ENCODE peak calls at places on chromosomes 12 and 14, in five cellular contexts. I, L, M, A and C are unnamed samples.

GRCh38 chr12:78878447-78878846 is 13.9 kb downstream of the SYT1 start:
- DNase-seq in I (no peak), L (no peak), M (no peak), A (no peak), C (no peak)

GRCh38 chr12:121441555-121441954 is 41.6 kb downstream of the RNF34 start:
- DNase-seq in I (no peak), L (no peak), M (no peak), A (no peak), C (no peak)

GRCh38 chr12:131845121-131845520 is 16.9 kb downstream of the MMP17 start:
- DNase-seq in I (no peak), L (no peak), M (no peak), A (no peak), C (no peak)

GRCh38 chr14:89388853-89389252 is 28.2 kb downstream of the FOXN3 start:
- DNase-seq in I (no peak), L (no peak), M (no peak), A (no peak), C (no peak)

GRCh38 chr14:64971890-64972785 is at the start of gene RAB15:
- DNase-seq in I (peak), L (peak), M (no peak), A (peak), C (peak)

GRCh38 chr14:51844482-51844881 is 15.9 kb upstream of the GNG2 start:
- DNase-seq in I (no peak), L (no peak), M (no peak), A (no peak), C (no peak)

GRCh38 chr14:68346540-68347232 is 446.2 kb downstream of the ZFP36L1 start:
- DNase-seq in I (no peak), L (no peak), M (no peak), A (no peak), C (no peak)

GRCh38 chr14:71245659-71246361 is 338.6 kb downstream of the PCNX1 start:
- DNase-seq in I (no peak), L (no peak), M (no peak), A (no peak), C (no peak)

GRCh38 chr12:95701722-95702418 is 88.7 kb downstream of the NTN4 start:
- DNase-seq in I (no peak), L (no peak), M (no peak), A (no peak), C (no peak)

GRCh38 chr12:15404485-15404884 is 82.2 kb downstream of the PTPRO start:
- DNase-seq in I (no peak), L (no peak), M (no peak), A (no peak), C (no peak)

GRCh38 chr12:92110083-92110640 is 35.5 kb downstream of the BTG1 start:
- DNase-seq in I (no peak), L (no peak), M (no peak), A (no peak), C (no peak)

GRCh38 chr14:22718091-22718490 is 48.4 kb upstream of the OXA1L start:
- DNase-seq in I (no peak), L (no peak), M (no peak), A (no peak), C (no peak)

GRCh38 chr12:117408161-117408791 is 46.9 kb upstream of the NOS1 start:
- DNase-seq in I (no peak), L (no peak), M (no peak), A (peak), C (no peak)

GRCh38 chr12:122841544-122842321 is 6.5 kb downstream of the HIP1R start:
- DNase-seq in I (no peak), L (no peak), M (no peak), A (peak), C (no peak)

GRCh38 chr14:106518054-106518943 is 991.9 kb downstream of the TMEM121 start:
- DNase-seq in I (no peak), L (peak), M (no peak), A (no peak), C (no peak)

GRCh38 chr12:98399532-98399931 is 115.9 kb upstream of the TMPO start:
- DNase-seq in I (no peak), L (no peak), M (no peak), A (peak), C (peak)

GRCh38 chr14:95784137-95784536 is 70.2 kb upstream of the TCL1A start:
- DNase-seq in I (no peak), L (no peak), M (no peak), A (peak), C (no peak)

GRCh38 chr12:108239378-108239777 is 99.7 kb downstream of the CMKLR1 start:
- DNase-seq in I (no peak), L (no peak), M (no peak), A (no peak), C (no peak)

GRCh38 chr12:46373303-46374182 is 970 bp upstream of the SLC38A2 start:
- DNase-seq in I (peak), L (peak), M (peak), A (peak), C (peak)